ENCODE peak calls at places on chromosome 19, in ten cellular contexts. One of them, this sample, is unnamed.

GRCh38 chr19:19354932-19355331 is 34.3 kb downstream of the MAU2 start:
- DNase-seq in gastrocnemius medialis: no peak
- DNase-seq in fibroblast of lung: no peak
- DNase-seq in transverse colon: no peak
- DNase-seq in CD8-positive, alpha-beta T cell: no peak
- DNase-seq in ovary: no peak
- DNase-seq in IMR-90: no peak
- DNase-seq in heart left ventricle: no peak
- DNase-seq in kidney: no peak
- DNase-seq in A549: no peak
- DNase-seq in this sample: no peak

GRCh38 chr19:29378543-29379105 is 147.2 kb upstream of the VSTM2B start:
- DNase-seq in gastrocnemius medialis: no peak
- DNase-seq in fibroblast of lung: no peak
- DNase-seq in transverse colon: no peak
- DNase-seq in CD8-positive, alpha-beta T cell: peak; percentile 6
- DNase-seq in ovary: no peak
- DNase-seq in IMR-90: no peak
- DNase-seq in heart left ventricle: no peak
- DNase-seq in kidney: no peak
- DNase-seq in A549: no peak
- DNase-seq in this sample: no peak

GRCh38 chr19:33553530-33554310 is 32.1 kb upstream of the PEPD start:
- DNase-seq in gastrocnemius medialis: no peak
- DNase-seq in fibroblast of lung: no peak
- DNase-seq in transverse colon: no peak
- DNase-seq in CD8-positive, alpha-beta T cell: no peak
- DNase-seq in ovary: no peak
- DNase-seq in IMR-90: no peak
- DNase-seq in heart left ventricle: no peak
- DNase-seq in kidney: no peak
- DNase-seq in A549: no peak
- DNase-seq in this sample: no peak

GRCh38 chr19:17268754-17269153 is 1.5 kb downstream of the BABAM1 start:
- DNase-seq in gastrocnemius medialis: no peak
- DNase-seq in fibroblast of lung: no peak
- DNase-seq in transverse colon: no peak
- DNase-seq in CD8-positive, alpha-beta T cell: no peak
- DNase-seq in ovary: no peak
- DNase-seq in IMR-90: no peak
- DNase-seq in heart left ventricle: no peak
- DNase-seq in kidney: peak; percentile 70
- DNase-seq in A549: no peak
- DNase-seq in this sample: no peak

GRCh38 chr19:29845576-29846176 is 33.9 kb downstream of the CCNE1 start:
- DNase-seq in gastrocnemius medialis: no peak
- DNase-seq in fibroblast of lung: no peak
- DNase-seq in transverse colon: peak; percentile 37
- DNase-seq in CD8-positive, alpha-beta T cell: peak; percentile 28
- DNase-seq in ovary: peak; percentile 17
- DNase-seq in IMR-90: peak; percentile 18
- DNase-seq in heart left ventricle: no peak
- DNase-seq in kidney: peak; percentile 71
- DNase-seq in A549: peak; percentile 84
- DNase-seq in this sample: peak; percentile 64

GRCh38 chr19:4538601-4538954 is 1.3 kb downstream of the LRG1 start:
- DNase-seq in gastrocnemius medialis: no peak
- DNase-seq in fibroblast of lung: no peak
- DNase-seq in transverse colon: no peak
- DNase-seq in CD8-positive, alpha-beta T cell: no peak
- DNase-seq in ovary: no peak
- DNase-seq in IMR-90: no peak
- DNase-seq in heart left ventricle: no peak
- DNase-seq in kidney: no peak
- DNase-seq in A549: no peak
- DNase-seq in this sample: no peak

GRCh38 chr19:39237200-39238184 is 7.3 kb downstream of the IFNL3 start:
- DNase-seq in gastrocnemius medialis: no peak
- DNase-seq in fibroblast of lung: no peak
- DNase-seq in transverse colon: peak; percentile 74
- DNase-seq in CD8-positive, alpha-beta T cell: peak; percentile 50
- DNase-seq in ovary: no peak
- DNase-seq in IMR-90: no peak
- DNase-seq in heart left ventricle: no peak
- DNase-seq in kidney: peak; percentile 92
- DNase-seq in A549: peak; percentile 33
- DNase-seq in this sample: peak; percentile 75

GRCh38 chr19:30117636-30118145 is 175.7 kb downstream of the URI1 start:
- DNase-seq in gastrocnemius medialis: no peak
- DNase-seq in fibroblast of lung: no peak
- DNase-seq in transverse colon: no peak
- DNase-seq in CD8-positive, alpha-beta T cell: no peak
- DNase-seq in ovary: no peak
- DNase-seq in IMR-90: no peak
- DNase-seq in heart left ventricle: no peak
- DNase-seq in kidney: no peak
- DNase-seq in A549: no peak
- DNase-seq in this sample: no peak

GRCh38 chr19:35704218-35704617 is at the start of gene ZBTB32:
- DNase-seq in gastrocnemius medialis: no peak
- DNase-seq in fibroblast of lung: peak; percentile 47
- DNase-seq in transverse colon: peak; percentile 30
- DNase-seq in CD8-positive, alpha-beta T cell: no peak
- DNase-seq in ovary: no peak
- DNase-seq in IMR-90: peak; percentile 61
- DNase-seq in heart left ventricle: no peak
- DNase-seq in kidney: peak; percentile 70
- DNase-seq in A549: no peak
- DNase-seq in this sample: peak; percentile 59

GRCh38 chr19:45812297-45812696 is 2.8 kb downstream of the RSPH6A start:
- DNase-seq in gastrocnemius medialis: no peak
- DNase-seq in fibroblast of lung: no peak
- DNase-seq in transverse colon: no peak
- DNase-seq in CD8-positive, alpha-beta T cell: no peak
- DNase-seq in ovary: no peak
- DNase-seq in IMR-90: no peak
- DNase-seq in heart left ventricle: no peak
- DNase-seq in kidney: no peak
- DNase-seq in A549: no peak
- DNase-seq in this sample: no peak

DNA sequence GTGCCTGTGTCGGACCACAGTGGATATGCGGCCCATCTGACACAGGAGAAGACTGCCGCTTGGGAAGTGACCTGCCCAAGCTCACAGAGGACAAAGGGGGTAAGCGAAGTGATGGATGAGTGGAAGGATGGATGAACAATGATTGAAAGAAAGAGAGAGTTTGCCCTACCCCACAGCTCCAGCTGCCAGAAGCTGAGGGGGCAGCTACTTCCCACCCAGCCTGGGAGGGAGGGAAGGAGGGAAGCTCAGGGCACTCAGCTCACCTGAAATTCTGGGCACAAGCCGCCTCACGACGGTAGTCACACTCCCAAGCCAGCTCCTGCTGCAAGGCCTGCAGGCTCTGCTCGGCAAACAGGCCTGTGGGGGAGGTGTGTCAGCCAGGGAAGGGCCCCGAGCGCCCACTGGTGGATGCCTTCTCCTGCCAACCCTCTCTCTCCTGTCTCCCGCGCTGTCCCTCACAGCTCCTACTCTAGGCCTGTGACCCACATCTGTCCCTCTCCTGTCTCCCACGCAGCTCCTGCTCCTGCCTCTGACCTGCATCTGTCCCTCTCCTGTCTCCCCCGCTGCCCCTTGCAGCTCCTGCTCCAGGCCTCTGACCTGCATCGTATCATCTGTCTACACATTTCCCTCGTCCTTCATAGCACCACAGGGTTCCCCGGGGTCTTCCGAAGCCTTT is 12.0 kb upstream of the NUMBL start:
- DNase-seq in gastrocnemius medialis: no peak
- DNase-seq in fibroblast of lung: peak; percentile 30
- DNase-seq in transverse colon: no peak
- DNase-seq in CD8-positive, alpha-beta T cell: no peak
- DNase-seq in ovary: no peak
- DNase-seq in IMR-90: no peak
- DNase-seq in heart left ventricle: peak; percentile 59
- DNase-seq in kidney: no peak
- DNase-seq in A549: peak; percentile 84
- DNase-seq in this sample: peak; percentile 41
- TF ChIP-seq CTCF in gastrocnemius medialis: no peak
- TF ChIP-seq CTCF in fibroblast of lung: peak; percentile 9
- TF ChIP-seq CTCF in transverse colon: peak; percentile 45
- TF ChIP-seq CTCF in CD8-positive, alpha-beta T cell: no peak
- TF ChIP-seq CTCF in ovary: no peak
- TF ChIP-seq CTCF in IMR-90: peak; percentile 51
- TF ChIP-seq CTCF in heart left ventricle: peak; percentile 36
- TF ChIP-seq CTCF in kidney: no peak
- TF ChIP-seq CTCF in A549: peak; percentile 69
- TF ChIP-seq CTCF in this sample: no peak

DNA sequence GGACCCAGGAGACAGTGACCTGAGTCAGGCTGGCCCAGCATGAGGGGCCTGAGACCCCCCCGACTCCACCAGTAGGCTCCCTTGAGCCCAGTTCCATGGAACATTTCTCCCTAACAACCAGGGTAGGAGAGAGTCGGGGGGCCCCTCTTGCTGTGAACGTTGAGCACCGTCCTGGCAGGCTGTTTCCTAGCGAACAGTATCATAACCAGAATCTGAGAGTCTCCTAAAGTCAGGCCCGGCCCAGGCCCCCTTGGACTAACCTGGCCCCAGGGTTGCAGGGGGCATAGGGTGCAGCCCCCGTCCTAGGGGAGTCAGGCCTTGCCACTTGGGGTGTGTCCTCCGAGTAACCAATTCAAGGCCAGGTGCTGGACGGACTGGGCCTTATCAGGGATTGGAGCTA is 13.7 kb downstream of the TMEM150B start:
- DNase-seq in gastrocnemius medialis: no peak
- DNase-seq in fibroblast of lung: no peak
- DNase-seq in transverse colon: no peak
- DNase-seq in CD8-positive, alpha-beta T cell: no peak
- DNase-seq in ovary: no peak
- DNase-seq in IMR-90: no peak
- DNase-seq in heart left ventricle: no peak
- DNase-seq in kidney: no peak
- DNase-seq in A549: no peak
- DNase-seq in this sample: no peak
- H3K4me1 ChIP-seq in gastrocnemius medialis: no peaks in the 10 kb centered on the region
- H3K4me1 ChIP-seq in fibroblast of lung: no peaks in the 10 kb centered on the region
- H3K4me1 ChIP-seq in transverse colon: no peaks in the 10 kb centered on the region
- H3K4me1 ChIP-seq in CD8-positive, alpha-beta T cell: no peaks in the 10 kb centered on the region
- H3K4me1 ChIP-seq in ovary: peaks cover 4% of the 10 kb centered on the region
- H3K4me1 ChIP-seq in IMR-90: no peaks in the 10 kb centered on the region
- H3K4me1 ChIP-seq in heart left ventricle: no peaks in the 10 kb centered on the region
- H3K4me1 ChIP-seq in kidney: no peaks in the 10 kb centered on the region
- H3K4me1 ChIP-seq in A549: no peaks in the 10 kb centered on the region
- H3K4me1 ChIP-seq in this sample: no peaks in the 10 kb centered on the region

DNA sequence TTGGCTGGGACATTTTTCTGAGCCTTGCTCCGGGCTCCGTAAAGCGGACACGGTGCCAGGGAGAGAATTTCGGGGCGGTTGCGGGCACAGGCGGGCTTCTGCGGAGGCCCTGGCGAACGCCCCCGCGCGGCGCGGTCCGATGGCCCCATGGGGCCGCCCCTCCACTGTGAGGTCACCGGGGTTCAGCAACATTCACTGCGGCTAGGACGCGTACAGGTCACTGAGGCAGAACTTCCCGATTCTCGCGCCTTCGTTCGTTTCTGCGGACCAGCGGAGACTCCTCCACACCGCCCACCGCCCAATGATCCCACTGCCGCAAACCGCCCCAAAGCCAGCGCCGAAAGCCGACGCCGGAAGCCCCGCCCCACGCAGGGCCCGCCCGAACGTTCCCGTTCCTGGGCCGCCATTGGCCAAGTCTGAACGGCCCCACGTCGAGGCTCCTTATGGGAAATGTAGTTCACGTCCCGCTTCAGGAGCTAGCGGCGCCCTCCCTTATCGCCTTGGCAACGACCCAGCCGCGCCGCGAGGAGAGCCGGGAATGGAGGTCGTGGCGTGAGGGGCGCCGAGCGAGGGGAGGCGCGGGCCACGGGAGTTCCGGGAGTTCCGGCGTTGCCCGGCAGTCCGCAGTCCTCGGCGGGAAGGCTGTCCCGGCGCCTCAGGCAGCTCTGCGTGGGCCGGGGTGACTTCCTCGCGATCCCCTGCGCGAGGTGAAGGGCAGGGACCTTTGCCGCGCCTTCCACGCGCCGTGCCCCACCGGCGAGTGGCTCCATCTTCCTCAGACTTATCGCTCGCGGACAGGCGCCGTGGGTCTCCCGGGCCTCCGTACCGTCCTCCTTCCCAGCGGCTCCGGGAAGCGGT is at the start of gene ZNF584:
- DNase-seq in gastrocnemius medialis: peak; percentile 94
- DNase-seq in fibroblast of lung: peak; percentile 94
- DNase-seq in transverse colon: peak; percentile 95
- DNase-seq in CD8-positive, alpha-beta T cell: peak; percentile 94
- DNase-seq in ovary: peak; percentile 97
- DNase-seq in IMR-90: peak; percentile 93
- DNase-seq in heart left ventricle: peak; percentile 97
- DNase-seq in kidney: peak; percentile 98
- DNase-seq in A549: peak; percentile 96
- DNase-seq in this sample: peak; percentile 94
- TF ChIP-seq CTCF in gastrocnemius medialis: no peak
- TF ChIP-seq CTCF in fibroblast of lung: no peak
- TF ChIP-seq CTCF in transverse colon: no peak
- TF ChIP-seq CTCF in CD8-positive, alpha-beta T cell: no peak
- TF ChIP-seq CTCF in ovary: no peak
- TF ChIP-seq CTCF in IMR-90: peak; percentile 9
- TF ChIP-seq CTCF in heart left ventricle: peak; percentile 12
- TF ChIP-seq CTCF in kidney: no peak
- TF ChIP-seq CTCF in A549: peak; percentile 28
- TF ChIP-seq CTCF in this sample: no peak

GRCh38 chr19:5631511-5632240 is 8.8 kb downstream of the SAFB start:
- DNase-seq in gastrocnemius medialis: no peak
- DNase-seq in fibroblast of lung: peak; percentile 40
- DNase-seq in transverse colon: no peak
- DNase-seq in CD8-positive, alpha-beta T cell: no peak
- DNase-seq in ovary: no peak
- DNase-seq in IMR-90: no peak
- DNase-seq in heart left ventricle: no peak
- DNase-seq in kidney: no peak
- DNase-seq in A549: no peak
- DNase-seq in this sample: no peak

GRCh38 chr19:5632657-5633056 is 9.8 kb downstream of the SAFB start:
- DNase-seq in gastrocnemius medialis: no peak
- DNase-seq in fibroblast of lung: no peak
- DNase-seq in transverse colon: peak; percentile 21
- DNase-seq in CD8-positive, alpha-beta T cell: no peak
- DNase-seq in ovary: no peak
- DNase-seq in IMR-90: no peak
- DNase-seq in heart left ventricle: no peak
- DNase-seq in kidney: no peak
- DNase-seq in A549: no peak
- DNase-seq in this sample: no peak

GRCh38 chr19:5628919-5629481 is 6.1 kb downstream of the SAFB start:
- DNase-seq in gastrocnemius medialis: no peak
- DNase-seq in fibroblast of lung: no peak
- DNase-seq in transverse colon: no peak
- DNase-seq in CD8-positive, alpha-beta T cell: no peak
- DNase-seq in ovary: no peak
- DNase-seq in IMR-90: no peak
- DNase-seq in heart left ventricle: no peak
- DNase-seq in kidney: no peak
- DNase-seq in A549: no peak
- DNase-seq in this sample: no peak

GRCh38 chr19:5635427-5635826 is 12.5 kb downstream of the SAFB start:
- DNase-seq in gastrocnemius medialis: no peak
- DNase-seq in fibroblast of lung: no peak
- DNase-seq in transverse colon: no peak
- DNase-seq in CD8-positive, alpha-beta T cell: no peak
- DNase-seq in ovary: no peak
- DNase-seq in IMR-90: no peak
- DNase-seq in heart left ventricle: no peak
- DNase-seq in kidney: no peak
- DNase-seq in A549: no peak
- DNase-seq in this sample: no peak

GRCh38 chr19:5632241-5632612 is 9.3 kb downstream of the SAFB start:
- DNase-seq in gastrocnemius medialis: no peak
- DNase-seq in fibroblast of lung: no peak
- DNase-seq in transverse colon: no peak
- DNase-seq in CD8-positive, alpha-beta T cell: no peak
- DNase-seq in ovary: no peak
- DNase-seq in IMR-90: no peak
- DNase-seq in heart left ventricle: no peak
- DNase-seq in kidney: no peak
- DNase-seq in A549: no peak
- DNase-seq in this sample: no peak
- H3K4me1 ChIP-seq in gastrocnemius medialis: peaks cover 59% of the 10 kb centered on the region
- H3K4me1 ChIP-seq in fibroblast of lung: peaks cover 10% of the 10 kb centered on the region
- H3K4me1 ChIP-seq in transverse colon: peaks cover 45% of the 10 kb centered on the region
- H3K4me1 ChIP-seq in CD8-positive, alpha-beta T cell: peaks cover 47% of the 10 kb centered on the region
- H3K4me1 ChIP-seq in ovary: peaks cover 20% of the 10 kb centered on the region
- H3K4me1 ChIP-seq in IMR-90: peaks cover 13% of the 10 kb centered on the region
- H3K4me1 ChIP-seq in heart left ventricle: peaks cover 61% of the 10 kb centered on the region
- H3K4me1 ChIP-seq in kidney: peaks cover 21% of the 10 kb centered on the region
- H3K4me1 ChIP-seq in A549: peaks cover 9% of the 10 kb centered on the region
- H3K4me1 ChIP-seq in this sample: peaks cover 30% of the 10 kb centered on the region